ENCODE peak calls at places on chromosomes 13 and 19, in eight cellular contexts. Z, X, A, E, S, L, U and G are unnamed samples.

GRCh38 chr13:51328488-51328887 is 11.0 kb upstream of the SERPINE3 start:
- DNase-seq in Z (no peak), X (no peak), A (no peak), E (no peak), S (no peak), L (no peak), U (no peak), G (no peak)

GRCh38 chr19:4879041-4879440 is 11.6 kb upstream of the PLIN3 start:
- DNase-seq in Z (no peak), X (no peak), A (no peak), E (no peak), S (no peak), L (no peak), U (no peak), G (no peak)

GRCh38 chr13:113152894-113153809 is 5.3 kb upstream of the PROZ start:
- DNase-seq in Z (no peak), X (peak), A (no peak), E (no peak), S (peak), L (no peak), U (no peak), G (no peak)

GRCh38 chr19:13492128-13492527 is 14.2 kb downstream of the CACNA1A start:
- DNase-seq in Z (no peak), X (peak), A (no peak), E (no peak), S (no peak), L (no peak), U (no peak), G (no peak)

GRCh38 chr19:34365463-34366401 is 736 bp downstream of the GPI start:
- DNase-seq in Z (no peak), X (peak), A (no peak), E (no peak), S (peak), L (no peak), U (no peak), G (no peak)

GRCh38 chr19:56111601-56112312 is 9.3 kb downstream of the ZNF787 start:
- DNase-seq in Z (no peak), X (no peak), A (no peak), E (peak), S (peak), L (no peak), U (peak), G (no peak)

GRCh38 chr19:46495789-46496099 is at the start of gene PNMA8B:
- DNase-seq in Z (no peak), X (peak), A (no peak), E (no peak), S (peak), L (no peak), U (no peak), G (no peak)

GRCh38 chr13:26831336-26831908 is 70.8 kb upstream of the GPR12 start:
- DNase-seq in Z (no peak), X (no peak), A (no peak), E (no peak), S (no peak), L (no peak), U (no peak), G (no peak)

GRCh38 chr13:30504081-30504480 is 38.3 kb upstream of the HMGB1 start:
- DNase-seq in Z (peak), X (peak), A (no peak), E (no peak), S (no peak), L (no peak), U (no peak), G (peak)

GRCh38 chr19:20079487-20079886 is 1.7 kb downstream of the ZNF90 start:
- DNase-seq in Z (no peak), X (no peak), A (no peak), E (no peak), S (no peak), L (no peak), U (no peak), G (no peak)

GRCh38 chr13:50731400-50731799 is 112.1 kb downstream of the DLEU7 start:
- DNase-seq in Z (peak), X (peak), A (no peak), E (no peak), S (no peak), L (peak), U (no peak), G (no peak)

GRCh38 chr13:75760182-75760981 is 124.3 kb downstream of the LMO7 start:
- DNase-seq in Z (no peak), X (no peak), A (no peak), E (no peak), S (no peak), L (no peak), U (no peak), G (no peak)

GRCh38 chr19:17184381-17184841 is 30.7 kb upstream of the USE1 start:
- DNase-seq in Z (no peak), X (no peak), A (peak), E (peak), S (no peak), L (no peak), U (peak), G (no peak)

GRCh38 chr13:101654916-101655315 is 202.4 kb downstream of the ITGBL1 start:
- DNase-seq in Z (no peak), X (peak), A (no peak), E (no peak), S (no peak), L (no peak), U (no peak), G (no peak)

GRCh38 chr19:48121909-48122371 is 11.3 kb upstream of the PLA2G4C start:
- DNase-seq in Z (no peak), X (no peak), A (no peak), E (no peak), S (no peak), L (no peak), U (no peak), G (no peak)

GRCh38 chr19:1566392-1567115 is 1.6 kb downstream of the MEX3D start:
- DNase-seq in Z (peak), X (peak), A (no peak), E (no peak), S (peak), L (peak), U (no peak), G (no peak)

GRCh38 chr13:98285317-98285716 is 108.2 kb upstream of the RNF113B start:
- DNase-seq in Z (peak), X (no peak), A (no peak), E (no peak), S (no peak), L (no peak), U (no peak), G (no peak)

GRCh38 chr19:35247526-35248309 is 1.1 kb upstream of the LSR start:
- DNase-seq in Z (no peak), X (no peak), A (peak), E (no peak), S (peak), L (no peak), U (peak), G (peak)

GRCh38 chr13:74136089-74136658 is 2.0 kb upstream of the KLF12 start:
- DNase-seq in Z (no peak), X (peak), A (no peak), E (no peak), S (peak), L (no peak), U (peak), G (peak)

GRCh38 chr13:20702530-20702929 is 969 bp upstream of the IL17D start:
- DNase-seq in Z (no peak), X (no peak), A (no peak), E (no peak), S (no peak), L (no peak), U (no peak), G (no peak)

GRCh38 chr13:22232186-22232585 is 561.3 kb downstream of the FGF9 start:
- DNase-seq in Z (no peak), X (no peak), A (no peak), E (no peak), S (no peak), L (no peak), U (no peak), G (peak)

GRCh38 chr19:39426170-39426569 is 9.6 kb downstream of the RPS16 start:
- DNase-seq in Z (no peak), X (no peak), A (no peak), E (no peak), S (no peak), L (no peak), U (no peak), G (no peak)

GRCh38 chr19:48206402-48207093 is 36.1 kb downstream of the ZSWIM9 start:
- DNase-seq in Z (no peak), X (no peak), A (no peak), E (no peak), S (no peak), L (no peak), U (no peak), G (no peak)

GRCh38 chr19:47699360-47699917 is 13.8 kb upstream of the EHD2 start:
- DNase-seq in Z (no peak), X (peak), A (peak), E (peak), S (no peak), L (no peak), U (no peak), G (no peak)

GRCh38 chr19:42267644-42268141 is 1.4 kb upstream of the CIC start:
- DNase-seq in Z (no peak), X (no peak), A (no peak), E (no peak), S (no peak), L (no peak), U (no peak), G (no peak)

GRCh38 chr13:50140742-50141659 is 125.8 kb downstream of the KCNRG start:
- DNase-seq in Z (no peak), X (no peak), A (no peak), E (no peak), S (no peak), L (no peak), U (no peak), G (no peak)

GRCh38 chr19:30317403-30317802 is 54.8 kb upstream of the ZNF536 start:
- DNase-seq in Z (no peak), X (no peak), A (no peak), E (no peak), S (no peak), L (no peak), U (no peak), G (no peak)

GRCh38 chr13:40518481-40518882 is 148.0 kb downstream of the FOXO1 start:
- DNase-seq in Z (no peak), X (no peak), A (no peak), E (peak), S (no peak), L (no peak), U (peak), G (no peak)